ENCODE peak calls at places on chromosome 13, in seven cellular contexts. Z, T, O, Q, A, J and P are unnamed samples. For H3K4me1 and H3K36me3, the result is how much of the 10 kb centered on the place peaks cover.

GRCh38 chr13:105991622-105992254 is 543.7 kb downstream of the EFNB2 start:
- DNase-seq in Z (no peak), T (no peak), O (no peak), Q (peak), A (no peak), J (no peak), P (no peak)

GRCh38 chr13:111510502-111511218 is 190.2 kb downstream of the TEX29 start:
- DNase-seq in Z (no peak), T (no peak), O (no peak), Q (no peak), A (no peak), J (no peak), P (no peak)

GRCh38 chr13:83229574-83230300 is 652.5 kb downstream of the SLITRK1 start:
- DNase-seq in Z (no peak), T (no peak), O (no peak), Q (no peak), A (no peak), J (no peak), P (no peak)

GRCh38 chr13:40680659-40681323 is 14.3 kb upstream of the FOXO1 start:
- DNase-seq in Z (no peak), T (no peak), O (no peak), Q (no peak), A (no peak), J (no peak), P (no peak)

GRCh38 chr13:34255695-34256094 is 437.7 kb downstream of the RFC3 start:
- DNase-seq in Z (no peak), T (no peak), O (no peak), Q (no peak), A (no peak), J (no peak), P (no peak)

GRCh38 chr13:30186644-30187431 is 120.5 kb downstream of the KATNAL1 start:
- DNase-seq in Z (no peak), T (no peak), O (peak), Q (no peak), A (no peak), J (no peak), P (no peak)

GRCh38 chr13:104823709-104824108 is 1711.8 kb downstream of the EFNB2 start:
- DNase-seq in Z (no peak), T (no peak), O (no peak), Q (no peak), A (no peak), J (no peak), P (no peak)

GRCh38 chr13:30616927-30617314 is 799 bp upstream of the USPL1 start:
- DNase-seq in Z (peak), T (no peak), O (peak), Q (peak), A (peak), J (peak), P (peak)

GRCh38 chr13:22040810-22041364 is 370.0 kb downstream of the FGF9 start:
- DNase-seq in Z (no peak), T (no peak), O (peak), Q (no peak), A (no peak), J (no peak), P (no peak)

GRCh38 chr13:110233181-110233641 is 73.7 kb downstream of the COL4A1 start:
- DNase-seq in Z (no peak), T (peak), O (no peak), Q (peak), A (no peak), J (peak), P (peak)

GRCh38 chr13:51125495-51126226 is 14.6 kb upstream of the C13orf42 start:
- DNase-seq in Z (no peak), T (peak), O (peak), Q (no peak), A (peak), J (peak), P (peak)

GRCh38 chr13:37561031-37561430 is 37.5 kb downstream of the POSTN start:
- DNase-seq in Z (no peak), T (no peak), O (no peak), Q (no peak), A (no peak), J (no peak), P (no peak)

GRCh38 chr13:55087085-55087484 is 2053.6 kb upstream of the PRR20A start:
- DNase-seq in Z (no peak), T (no peak), O (no peak), Q (no peak), A (no peak), J (no peak), P (no peak)

GRCh38 chr13:46295531-46296464 is 84.1 kb downstream of the LRRC63 start:
- DNase-seq in Z (peak), T (no peak), O (no peak), Q (no peak), A (peak), J (peak), P (no peak)

GRCh38 chr13:36438594-36439483 is 6.5 kb downstream of the CCNA1 start:
- DNase-seq in Z (no peak), T (no peak), O (no peak), Q (no peak), A (no peak), J (no peak), P (no peak)

GRCh38 chr13:110425444-110425780 is 118.3 kb downstream of the COL4A2 start:
- DNase-seq in Z (no peak), T (no peak), O (no peak), Q (no peak), A (no peak), J (no peak), P (no peak)

GRCh38 chr13:87259479-87260083 is 411.6 kb upstream of the SLITRK5 start:
- DNase-seq in Z (no peak), T (no peak), O (peak), Q (no peak), A (no peak), J (peak), P (no peak)

GRCh38 chr13:99959127-99959529 is 12.4 kb downstream of the ZIC5 start:
- DNase-seq in Z (no peak), T (no peak), O (peak), Q (no peak), A (no peak), J (no peak), P (no peak)

GRCh38 chr13:36998624-36999041 is 507 bp downstream of the ALG5 start:
- DNase-seq in Z (no peak), T (peak), O (peak), Q (no peak), A (peak), J (no peak), P (peak)

DNA sequence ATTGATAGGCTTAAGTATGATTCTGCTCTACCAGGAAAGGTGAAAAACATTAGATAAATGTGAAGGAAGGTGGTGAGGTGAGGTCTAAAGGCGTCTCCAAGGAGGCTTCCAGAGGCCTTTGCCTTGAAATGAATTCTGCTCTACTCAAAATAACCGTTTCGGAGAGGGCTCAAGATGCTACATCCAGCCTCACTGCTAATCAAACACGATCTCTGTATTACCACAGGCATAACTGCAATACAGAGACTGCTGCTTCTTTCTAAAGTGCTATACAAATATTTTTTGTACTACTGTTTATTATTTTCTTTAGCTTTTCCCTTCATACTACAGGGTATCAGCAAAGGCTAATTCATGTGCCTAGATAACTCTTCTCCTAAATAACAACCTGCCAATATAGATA is 16.8 kb downstream of the MBNL2 start:
- DNase-seq in Z (no peak), T (no peak), O (no peak), Q (no peak), A (no peak), J (no peak), P (no peak)
- H3K4me1 ChIP-seq in Z (under half), T (under half), O (under half), Q (half or more), A (half or more), J (under half), P (under half)

DNA sequence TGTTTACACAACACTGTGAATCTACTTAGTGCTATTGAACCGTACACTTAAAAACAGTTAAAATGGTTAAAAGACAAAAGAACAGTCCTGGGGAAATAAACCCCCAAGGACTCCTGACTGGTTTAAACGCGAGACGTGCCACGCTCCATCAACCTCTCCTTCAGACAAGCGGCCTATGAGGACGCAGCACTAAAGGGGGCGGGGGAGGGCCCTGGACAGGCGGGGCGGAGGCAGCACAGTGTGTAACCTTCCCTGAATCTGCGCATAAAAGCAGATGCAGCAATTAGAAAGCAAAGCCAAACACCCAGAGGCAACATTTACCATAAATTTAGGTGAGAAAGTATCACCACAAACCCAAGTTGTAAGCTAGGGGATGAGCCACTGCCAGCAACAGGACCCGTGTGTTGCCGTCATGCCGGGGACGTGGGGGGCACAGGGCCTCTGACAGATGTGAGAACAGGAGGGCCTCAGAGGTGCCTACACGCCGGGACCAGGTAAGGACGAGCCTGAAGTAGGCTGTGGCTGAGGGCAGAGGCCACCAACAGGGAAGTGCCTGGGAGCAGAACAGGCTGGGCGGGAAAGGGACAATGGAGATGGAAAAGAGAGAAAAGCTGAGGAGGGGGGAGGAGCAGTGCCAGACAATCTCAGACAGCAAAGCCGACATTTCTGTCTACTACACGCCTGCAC is 15.3 kb upstream of the ADPRHL1 start:
- DNase-seq in Z (no peak), T (no peak), O (peak), Q (no peak), A (no peak), J (no peak), P (no peak)
- H3K36me3 ChIP-seq in Z (under half), T (under half), O (under half), Q (under half), A (under half), J (under half), P (under half)

DNA sequence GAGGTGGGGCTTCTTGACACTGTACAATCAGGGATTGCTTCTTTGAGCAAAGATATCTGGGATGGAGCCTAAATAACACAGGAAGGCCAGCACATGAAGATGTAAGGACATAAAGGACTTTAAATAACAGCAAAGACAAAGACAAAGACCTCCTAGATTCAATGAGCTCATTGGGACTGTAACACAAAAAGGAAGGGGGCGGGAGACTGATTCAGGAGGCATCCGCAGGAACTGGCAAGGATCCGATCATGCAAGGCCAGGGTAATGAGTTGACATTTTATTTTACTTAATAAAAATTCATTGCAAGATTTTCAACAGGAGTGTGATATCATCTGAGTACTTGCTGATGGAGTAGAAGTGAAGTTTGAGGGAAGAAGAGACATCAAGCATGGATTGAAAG is 121.5 kb downstream of the LHFPL6 start:
- DNase-seq in Z (no peak), T (no peak), O (no peak), Q (no peak), A (no peak), J (no peak), P (no peak)
- H3K4me1 ChIP-seq in Z (under half), T (under half), O (under half), Q (under half), A (under half), J (under half), P (under half)

DNA sequence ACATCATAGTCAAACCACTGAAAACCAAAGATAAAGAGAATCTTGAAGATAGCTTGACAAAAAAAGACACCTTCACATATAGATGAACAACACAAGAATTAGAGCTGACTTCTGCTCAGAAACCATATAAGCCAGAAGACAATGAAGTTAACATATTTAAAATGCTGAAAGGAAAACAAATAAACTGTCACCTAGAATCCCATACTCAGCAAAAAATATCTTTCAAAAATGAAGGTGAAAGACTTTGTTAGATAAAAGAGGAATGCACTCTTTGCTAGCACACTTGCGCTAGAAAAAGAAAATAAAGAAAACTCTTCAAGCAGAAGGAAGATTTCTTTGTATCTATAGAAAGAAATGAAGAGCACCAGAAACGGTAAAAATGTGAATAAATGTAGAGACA is 49.5 kb downstream of the PARP4 start:
- DNase-seq in Z (no peak), T (no peak), O (no peak), Q (no peak), A (no peak), J (no peak), P (no peak)
- H3K36me3 ChIP-seq in Z (under half), T (under half), O (under half), Q (half or more), A (under half), J (under half), P (under half)

GRCh38 chr13:97194473-97194872 is 27.7 kb upstream of the MBNL2 start:
- DNase-seq in Z (no peak), T (no peak), O (no peak), Q (no peak), A (no peak), J (no peak), P (no peak)
- H3K4me1 ChIP-seq in Z (under half), T (under half), O (under half), Q (under half), A (under half), J (under half), P (under half)

DNA sequence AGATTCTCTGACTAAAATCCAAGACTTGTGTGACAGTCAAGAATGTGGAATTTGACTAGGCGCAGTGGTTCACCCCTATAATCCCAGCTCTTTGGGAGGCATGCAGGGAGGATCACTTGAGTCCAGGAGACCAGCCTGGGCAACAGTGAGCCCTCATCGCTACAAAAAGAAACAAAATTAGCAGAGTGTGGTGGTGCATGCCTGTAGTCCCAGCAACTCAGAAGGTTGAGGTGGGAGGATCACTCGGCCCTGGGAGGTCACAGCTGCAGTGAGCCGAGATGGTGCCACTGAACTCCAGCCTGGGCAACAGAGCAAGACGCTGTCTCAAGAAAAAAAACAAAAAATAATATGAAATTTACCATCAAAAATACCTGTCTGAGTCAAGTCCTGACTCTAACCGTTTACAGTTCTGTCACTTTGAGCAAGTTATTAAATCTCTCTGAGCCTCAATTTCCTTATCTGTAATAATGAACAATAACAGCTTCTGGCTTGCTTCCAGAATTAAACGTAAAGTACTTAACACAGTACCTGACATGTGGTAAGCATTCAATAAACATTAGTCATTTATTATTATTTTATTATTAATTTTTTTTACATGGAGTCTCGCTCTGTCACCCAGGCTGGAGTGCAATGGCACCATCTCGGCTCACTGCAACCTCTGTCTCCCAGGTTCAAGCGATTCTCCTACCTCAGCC is 204.6 kb upstream of the TSC22D1 start:
- DNase-seq in Z (no peak), T (no peak), O (no peak), Q (no peak), A (no peak), J (no peak), P (no peak)
- H3K36me3 ChIP-seq in Z (under half), T (under half), O (under half), Q (under half), A (under half), J (under half), P (under half)